ENCODE peak calls at places on chromosomes 5 and 9, in six cellular contexts. One of them, this sample, is unnamed.
A peak's percentile ranks its signal among the peaks of the same experiment; 100 is the strongest.

GRCh38 chr5:118371973-118372650 is 616.2 kb downstream of the DTWD2 start:
- DNase-seq in dorsolateral prefrontal cortex: no peak
- DNase-seq in GM23338: no peak
- DNase-seq in A673: no peak
- DNase-seq in fibroblast of pulmonary artery: no peak
- DNase-seq in psoas muscle: no peak
- DNase-seq in this sample: no peak

GRCh38 chr5:32115985-32116384 is 58.1 kb downstream of the GOLPH3 start:
- DNase-seq in dorsolateral prefrontal cortex: no peak
- DNase-seq in GM23338: peak; percentile 31
- DNase-seq in A673: peak; percentile 31
- DNase-seq in fibroblast of pulmonary artery: no peak
- DNase-seq in psoas muscle: no peak
- DNase-seq in this sample: no peak

GRCh38 chr5:142109356-142110045 is 922 bp downstream of the NDFIP1 start:
- DNase-seq in dorsolateral prefrontal cortex: no peak
- DNase-seq in GM23338: peak; percentile 46
- DNase-seq in A673: peak; percentile 44
- DNase-seq in fibroblast of pulmonary artery: peak; percentile 34
- DNase-seq in psoas muscle: no peak
- DNase-seq in this sample: peak; percentile 36

GRCh38 chr9:135615666-135616620 is 23.4 kb downstream of the GLT6D1 start:
- DNase-seq in dorsolateral prefrontal cortex: no peak
- DNase-seq in GM23338: no peak
- DNase-seq in A673: no peak
- DNase-seq in fibroblast of pulmonary artery: no peak
- DNase-seq in psoas muscle: no peak
- DNase-seq in this sample: no peak

GRCh38 chr9:105226055-105226454 is 18.4 kb upstream of the SLC44A1 start:
- DNase-seq in dorsolateral prefrontal cortex: no peak
- DNase-seq in GM23338: no peak
- DNase-seq in A673: no peak
- DNase-seq in fibroblast of pulmonary artery: no peak
- DNase-seq in psoas muscle: no peak
- DNase-seq in this sample: no peak

GRCh38 chr5:55633574-55634203 is 78.4 kb downstream of the SLC38A9 start:
- DNase-seq in dorsolateral prefrontal cortex: no peak
- DNase-seq in GM23338: no peak
- DNase-seq in A673: no peak
- DNase-seq in fibroblast of pulmonary artery: peak; percentile 31
- DNase-seq in psoas muscle: peak; percentile 55
- DNase-seq in this sample: peak; percentile 55

GRCh38 chr9:37902804-37903580 is 935 bp downstream of the SLC25A51 start:
- DNase-seq in dorsolateral prefrontal cortex: no peak
- DNase-seq in GM23338: no peak
- DNase-seq in A673: peak; percentile 15
- DNase-seq in fibroblast of pulmonary artery: peak; percentile 48
- DNase-seq in psoas muscle: no peak
- DNase-seq in this sample: peak; percentile 30

GRCh38 chr5:175693746-175694145 is 35.9 kb downstream of the HRH2 start:
- DNase-seq in dorsolateral prefrontal cortex: peak; percentile 35
- DNase-seq in GM23338: no peak
- DNase-seq in A673: no peak
- DNase-seq in fibroblast of pulmonary artery: no peak
- DNase-seq in psoas muscle: no peak
- DNase-seq in this sample: no peak

GRCh38 chr5:168947212-168947868 is 353.6 kb downstream of the SLIT3 start:
- DNase-seq in dorsolateral prefrontal cortex: peak; percentile 54
- DNase-seq in GM23338: peak; percentile 86
- DNase-seq in A673: peak; percentile 53
- DNase-seq in fibroblast of pulmonary artery: peak; percentile 48
- DNase-seq in psoas muscle: no peak
- DNase-seq in this sample: peak; percentile 40

GRCh38 chr5:155089649-155090048 is 76.1 kb downstream of the KIF4B start:
- DNase-seq in dorsolateral prefrontal cortex: no peak
- DNase-seq in GM23338: no peak
- DNase-seq in A673: no peak
- DNase-seq in fibroblast of pulmonary artery: peak; percentile 25
- DNase-seq in psoas muscle: no peak
- DNase-seq in this sample: peak; percentile 40

GRCh38 chr5:114782869-114783268 is 386.8 kb downstream of the TRIM36 start:
- DNase-seq in dorsolateral prefrontal cortex: peak; percentile 63
- DNase-seq in GM23338: peak; percentile 60
- DNase-seq in A673: peak; percentile 3
- DNase-seq in fibroblast of pulmonary artery: no peak
- DNase-seq in psoas muscle: peak; percentile 56
- DNase-seq in this sample: no peak

GRCh38 chr9:124835026-124835501 is 18.2 kb upstream of the WDR38 start:
- DNase-seq in dorsolateral prefrontal cortex: no peak
- DNase-seq in GM23338: no peak
- DNase-seq in A673: peak; percentile 84
- DNase-seq in fibroblast of pulmonary artery: peak; percentile 94
- DNase-seq in psoas muscle: peak; percentile 51
- DNase-seq in this sample: peak; percentile 45

GRCh38 chr5:60333103-60333502 is 366.9 kb downstream of the DEPDC1B start:
- DNase-seq in dorsolateral prefrontal cortex: no peak
- DNase-seq in GM23338: no peak
- DNase-seq in A673: no peak
- DNase-seq in fibroblast of pulmonary artery: no peak
- DNase-seq in psoas muscle: no peak
- DNase-seq in this sample: peak; percentile 4

GRCh38 chr9:123820139-123820538 is 109.8 kb downstream of the DENND1A start:
- DNase-seq in dorsolateral prefrontal cortex: no peak
- DNase-seq in GM23338: no peak
- DNase-seq in A673: no peak
- DNase-seq in fibroblast of pulmonary artery: no peak
- DNase-seq in psoas muscle: no peak
- DNase-seq in this sample: no peak

GRCh38 chr5:143133721-143134120 is 269.8 kb downstream of the NR3C1 start:
- DNase-seq in dorsolateral prefrontal cortex: no peak
- DNase-seq in GM23338: no peak
- DNase-seq in A673: no peak
- DNase-seq in fibroblast of pulmonary artery: peak; percentile 70
- DNase-seq in psoas muscle: peak; percentile 47
- DNase-seq in this sample: peak; percentile 20

GRCh38 chr9:16869961-16870605 is 387 bp downstream of the BNC2 start:
- DNase-seq in dorsolateral prefrontal cortex: no peak
- DNase-seq in GM23338: peak; percentile 54
- DNase-seq in A673: no peak
- DNase-seq in fibroblast of pulmonary artery: peak; percentile 22
- DNase-seq in psoas muscle: peak; percentile 29
- DNase-seq in this sample: no peak

GRCh38 chr5:133682496-133682895 is 70.2 kb upstream of the FSTL4 start:
- DNase-seq in dorsolateral prefrontal cortex: no peak
- DNase-seq in GM23338: no peak
- DNase-seq in A673: no peak
- DNase-seq in fibroblast of pulmonary artery: no peak
- DNase-seq in psoas muscle: no peak
- DNase-seq in this sample: no peak

GRCh38 chr9:78101247-78101646 is 69.6 kb upstream of the GNAQ start:
- DNase-seq in dorsolateral prefrontal cortex: no peak
- DNase-seq in GM23338: no peak
- DNase-seq in A673: no peak
- DNase-seq in fibroblast of pulmonary artery: no peak
- DNase-seq in psoas muscle: no peak
- DNase-seq in this sample: no peak

GRCh38 chr9:127987103-127987614 is 6.4 kb upstream of the EEIG1 start:
- DNase-seq in dorsolateral prefrontal cortex: no peak
- DNase-seq in GM23338: no peak
- DNase-seq in A673: no peak
- DNase-seq in fibroblast of pulmonary artery: no peak
- DNase-seq in psoas muscle: peak; percentile 81
- DNase-seq in this sample: peak; percentile 39

GRCh38 chr5:86979801-86980510 is 287.7 kb upstream of the RASA1 start:
- DNase-seq in dorsolateral prefrontal cortex: no peak
- DNase-seq in GM23338: peak; percentile 6
- DNase-seq in A673: peak; percentile 83
- DNase-seq in fibroblast of pulmonary artery: peak; percentile 91
- DNase-seq in psoas muscle: no peak
- DNase-seq in this sample: peak; percentile 83

GRCh38 chr5:177134653-177135225 is 1.2 kb downstream of the NSD1 start:
- DNase-seq in dorsolateral prefrontal cortex: no peak
- DNase-seq in GM23338: peak; percentile 46
- DNase-seq in A673: no peak
- DNase-seq in fibroblast of pulmonary artery: no peak
- DNase-seq in psoas muscle: no peak
- DNase-seq in this sample: no peak

GRCh38 chr9:134258332-134258731 is 67.9 kb upstream of the RXRA start:
- DNase-seq in dorsolateral prefrontal cortex: no peak
- DNase-seq in GM23338: no peak
- DNase-seq in A673: no peak
- DNase-seq in fibroblast of pulmonary artery: no peak
- DNase-seq in psoas muscle: no peak
- DNase-seq in this sample: no peak

GRCh38 chr5:5665225-5666075 is 243.0 kb downstream of the ICE1 start:
- DNase-seq in dorsolateral prefrontal cortex: no peak
- DNase-seq in GM23338: no peak
- DNase-seq in A673: no peak
- DNase-seq in fibroblast of pulmonary artery: no peak
- DNase-seq in psoas muscle: no peak
- DNase-seq in this sample: no peak

GRCh38 chr9:87285183-87285582 is 212.5 kb upstream of the DAPK1 start:
- DNase-seq in dorsolateral prefrontal cortex: no peak
- DNase-seq in GM23338: no peak
- DNase-seq in A673: peak; percentile 27
- DNase-seq in fibroblast of pulmonary artery: peak; percentile 70
- DNase-seq in psoas muscle: no peak
- DNase-seq in this sample: no peak

GRCh38 chr5:160427607-160428006 is 6.0 kb downstream of the PTTG1 start:
- DNase-seq in dorsolateral prefrontal cortex: no peak
- DNase-seq in GM23338: no peak
- DNase-seq in A673: no peak
- DNase-seq in fibroblast of pulmonary artery: no peak
- DNase-seq in psoas muscle: no peak
- DNase-seq in this sample: no peak

GRCh38 chr5:139148306-139148705 is 49.9 kb downstream of the SIL1 start:
- DNase-seq in dorsolateral prefrontal cortex: no peak
- DNase-seq in GM23338: no peak
- DNase-seq in A673: no peak
- DNase-seq in fibroblast of pulmonary artery: no peak
- DNase-seq in psoas muscle: no peak
- DNase-seq in this sample: no peak

DNA sequence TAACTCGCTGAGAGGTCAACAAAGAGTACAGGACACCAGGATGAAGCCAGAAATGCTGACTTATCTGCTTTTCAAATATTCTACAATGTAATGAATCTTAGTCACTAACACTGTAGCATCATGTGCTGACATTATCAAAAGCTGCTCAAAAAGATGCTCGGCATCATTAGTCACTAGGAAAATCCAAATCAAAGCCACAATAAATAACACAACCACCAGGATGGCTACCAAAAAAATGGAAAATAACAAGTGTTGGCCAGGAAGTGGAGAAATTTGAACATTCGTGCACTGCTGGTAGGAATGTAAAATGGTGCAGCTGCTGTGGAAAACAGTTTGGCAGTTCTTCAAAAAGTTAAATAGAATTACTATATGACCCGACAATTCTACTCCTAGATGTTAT is 269.1 kb downstream of the GLIS3 start:
- DNase-seq in dorsolateral prefrontal cortex: no peak
- DNase-seq in GM23338: no peak
- DNase-seq in A673: no peak
- DNase-seq in fibroblast of pulmonary artery: no peak
- DNase-seq in psoas muscle: no peak
- DNase-seq in this sample: no peak
- TF ChIP-seq CTCF in dorsolateral prefrontal cortex: no peak
- TF ChIP-seq CTCF in GM23338: no peak
- TF ChIP-seq CTCF in A673: no peak
- TF ChIP-seq CTCF in fibroblast of pulmonary artery: peak; percentile 0
- TF ChIP-seq CTCF in psoas muscle: no peak
- TF ChIP-seq CTCF in this sample: no peak

DNA sequence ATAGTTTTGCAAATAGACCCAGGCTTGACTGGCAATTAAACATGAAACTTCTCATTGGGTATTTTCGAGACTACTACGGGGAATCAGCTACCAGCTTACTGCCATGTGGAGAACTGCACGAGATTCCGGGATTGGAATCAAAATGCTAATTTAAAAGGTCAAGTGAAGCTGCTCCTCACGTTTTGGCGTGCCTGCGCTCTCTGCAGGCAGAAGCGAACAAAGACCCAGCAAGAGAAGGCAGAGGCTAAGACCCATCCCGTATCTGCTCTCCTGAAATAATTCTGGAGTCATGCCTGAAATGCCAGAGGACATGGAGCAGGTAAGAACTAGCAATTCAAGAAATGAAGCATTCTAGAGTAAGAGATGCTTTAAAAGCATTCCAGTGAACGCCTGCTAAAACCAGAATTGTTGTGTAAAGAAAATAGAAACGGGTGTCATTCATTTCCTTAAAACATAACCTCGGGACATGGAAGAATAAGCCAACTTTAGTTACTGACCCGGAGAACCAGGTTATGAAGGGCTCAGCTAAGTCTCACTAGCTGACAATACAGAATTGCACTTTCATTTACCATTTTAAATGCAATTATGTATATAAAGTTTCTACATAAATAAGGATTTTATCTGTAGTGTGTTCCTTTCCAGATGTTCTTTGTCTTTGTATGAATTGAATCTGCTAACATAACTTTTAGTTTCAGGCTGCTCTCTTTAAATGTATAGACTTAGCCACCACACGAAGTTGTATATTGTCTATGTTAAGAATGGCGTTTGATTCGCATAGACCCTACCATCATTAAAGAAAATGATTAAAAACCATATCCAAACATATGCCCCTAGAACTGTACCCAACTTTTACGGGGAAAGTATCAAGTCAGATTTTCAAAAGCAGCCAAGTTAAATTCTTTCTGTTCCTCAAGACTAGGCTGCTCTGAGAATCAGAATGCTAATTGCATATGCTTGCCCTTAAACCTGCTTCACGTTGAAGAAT is 2.0 kb upstream of the MAT2B start:
- DNase-seq in dorsolateral prefrontal cortex: no peak
- DNase-seq in GM23338: peak; percentile 95
- DNase-seq in A673: peak; percentile 91
- DNase-seq in fibroblast of pulmonary artery: peak; percentile 84
- DNase-seq in psoas muscle: peak; percentile 64
- DNase-seq in this sample: peak; percentile 82
- TF ChIP-seq CTCF in dorsolateral prefrontal cortex: peak; percentile 31
- TF ChIP-seq CTCF in GM23338: peak; percentile 59
- TF ChIP-seq CTCF in A673: peak; percentile 53
- TF ChIP-seq CTCF in fibroblast of pulmonary artery: peak; percentile 48
- TF ChIP-seq CTCF in psoas muscle: peak; percentile 18
- TF ChIP-seq CTCF in this sample: peak; percentile 64

DNA sequence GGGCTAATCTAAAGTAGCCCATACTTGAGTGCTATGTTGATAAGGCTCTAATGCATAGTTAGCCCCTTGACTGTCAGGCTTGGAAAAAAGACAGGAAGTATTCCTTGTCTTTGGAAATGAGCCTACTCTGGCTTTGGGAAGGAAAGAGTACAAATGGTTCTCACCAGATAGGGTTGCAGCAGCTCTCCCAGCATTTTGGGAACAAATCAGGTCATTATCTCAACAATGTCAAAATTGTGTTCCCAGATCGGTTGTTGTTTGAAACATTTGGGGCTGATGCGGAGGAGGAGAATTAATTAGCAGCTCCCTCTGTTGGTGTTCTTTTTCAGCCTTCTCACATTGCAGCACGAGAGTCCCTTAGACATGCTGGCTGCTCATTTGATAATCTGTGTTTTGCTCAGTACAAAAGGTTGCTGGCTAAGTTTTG is 294.7 kb upstream of the DMRT1 start:
- DNase-seq in dorsolateral prefrontal cortex: no peak
- DNase-seq in GM23338: peak; percentile 67
- DNase-seq in A673: no peak
- DNase-seq in fibroblast of pulmonary artery: peak; percentile 69
- DNase-seq in psoas muscle: no peak
- DNase-seq in this sample: no peak
- TF ChIP-seq CTCF in dorsolateral prefrontal cortex: peak; percentile 40
- TF ChIP-seq CTCF in GM23338: peak; percentile 57
- TF ChIP-seq CTCF in A673: peak; percentile 19
- TF ChIP-seq CTCF in fibroblast of pulmonary artery: peak; percentile 42
- TF ChIP-seq CTCF in psoas muscle: peak; percentile 44
- TF ChIP-seq CTCF in this sample: peak; percentile 32

GRCh38 chr9:89410709-89411111 is 87.2 kb downstream of the SEMA4D start:
- DNase-seq in dorsolateral prefrontal cortex: no peak
- DNase-seq in GM23338: peak; percentile 54
- DNase-seq in A673: no peak
- DNase-seq in fibroblast of pulmonary artery: no peak
- DNase-seq in psoas muscle: no peak
- DNase-seq in this sample: no peak
- TF ChIP-seq CTCF in dorsolateral prefrontal cortex: no peak
- TF ChIP-seq CTCF in GM23338: peak; percentile 48
- TF ChIP-seq CTCF in A673: no peak
- TF ChIP-seq CTCF in fibroblast of pulmonary artery: no peak
- TF ChIP-seq CTCF in psoas muscle: no peak
- TF ChIP-seq CTCF in this sample: peak; percentile 7

This sample was measured in AG10803.